ENCODE peak calls at places on chromosomes 3 and 15, in four cellular contexts. E, Z, X and T are unnamed samples.

GRCh38 chr3:53766706-53767105 is 79.5 kb downstream of the CHDH start:
- DNase-seq in E (no peak), Z (no peak), X (no peak), T (no peak)

GRCh38 chr15:50624616-50625168 is 61.9 kb downstream of the TRPM7 start:
- DNase-seq in E (no peak), Z (no peak), X (no peak), T (no peak)

GRCh38 chr3:51692980-51693395 is 13.9 kb upstream of the GRM2 start:
- DNase-seq in E (no peak), Z (no peak), X (no peak), T (no peak)

GRCh38 chr3:63872135-63872924 is 8.7 kb downstream of the ATXN7 start:
- DNase-seq in E (peak; percentile 92), Z (no peak), X (no peak), T (no peak)

GRCh38 chr15:24678485-24678884 is 2.9 kb downstream of the NPAP1 start:
- DNase-seq in E (no peak), Z (no peak), X (no peak), T (no peak)

GRCh38 chr15:37416103-37416502 is 315.8 kb upstream of the MEIS2 start:
- DNase-seq in E (no peak), Z (no peak), X (no peak), T (no peak)

GRCh38 chr3:29644956-29645661 is 364.2 kb downstream of the RBMS3 start:
- DNase-seq in E (no peak), Z (no peak), X (no peak), T (no peak)

GRCh38 chr15:68849477-68849876 is 28.8 kb upstream of the ANP32A start:
- DNase-seq in E (no peak), Z (no peak), X (no peak), T (no peak)

GRCh38 chr15:94723801-94724200 is 492.4 kb downstream of the MCTP2 start:
- DNase-seq in E (no peak), Z (no peak), X (no peak), T (no peak)

GRCh38 chr3:184361932-184362667 is 590 bp downstream of the POLR2H start:
- DNase-seq in E (peak; percentile 38), Z (peak; percentile 76), X (peak; percentile 92), T (peak; percentile 33)

GRCh38 chr3:33035596-33035995 is 61.4 kb downstream of the GLB1 start:
- DNase-seq in E (peak; percentile 70), Z (no peak), X (no peak), T (no peak)

GRCh38 chr15:53791616-53792015 is 32.2 kb upstream of the WDR72 start:
- DNase-seq in E (no peak), Z (no peak), X (no peak), T (no peak)

GRCh38 chr15:67520276-67520975 is 505 bp upstream of the C15orf61 start:
- DNase-seq in E (peak; percentile 7), Z (no peak), X (no peak), T (no peak)

GRCh38 chr3:49602877-49603411 is 48.7 kb downstream of the BSN start:
- DNase-seq in E (no peak), Z (no peak), X (no peak), T (peak; percentile 62)

GRCh38 chr3:4898454-4899313 is 80.6 kb upstream of the BHLHE40 start:
- DNase-seq in E (peak; percentile 9), Z (no peak), X (no peak), T (no peak)

GRCh38 chr15:79858469-79858868 is 38.3 kb downstream of the MTHFS start:
- DNase-seq in E (no peak), Z (no peak), X (no peak), T (no peak)

GRCh38 chr3:46984591-46985459 is 5.4 kb downstream of the NBEAL2 start:
- DNase-seq in E (no peak), Z (peak; percentile 8), X (peak; percentile 71), T (no peak)

GRCh38 chr3:132417695-132418520 is 606 bp downstream of the DNAJC13 start:
- DNase-seq in E (peak; percentile 58), Z (peak; percentile 65), X (no peak), T (peak; percentile 56)

GRCh38 chr15:51828621-51829359 is 663 bp upstream of the TMOD3 start:
- DNase-seq in E (peak; percentile 28), Z (no peak), X (no peak), T (no peak)

GRCh38 chr15:51830279-51830806 is 890 bp downstream of the TMOD3 start:
- DNase-seq in E (peak; percentile 51), Z (no peak), X (no peak), T (no peak)

GRCh38 chr15:51837784-51838183 is 8.3 kb downstream of the TMOD3 start:
- DNase-seq in E (peak; percentile 55), Z (no peak), X (no peak), T (no peak)

GRCh38 chr15:51829360-51830278 is at the start of gene TMOD3:
- DNase-seq in E (peak; percentile 87), Z (peak; percentile 95), X (peak; percentile 97), T (peak; percentile 86)

DNA sequence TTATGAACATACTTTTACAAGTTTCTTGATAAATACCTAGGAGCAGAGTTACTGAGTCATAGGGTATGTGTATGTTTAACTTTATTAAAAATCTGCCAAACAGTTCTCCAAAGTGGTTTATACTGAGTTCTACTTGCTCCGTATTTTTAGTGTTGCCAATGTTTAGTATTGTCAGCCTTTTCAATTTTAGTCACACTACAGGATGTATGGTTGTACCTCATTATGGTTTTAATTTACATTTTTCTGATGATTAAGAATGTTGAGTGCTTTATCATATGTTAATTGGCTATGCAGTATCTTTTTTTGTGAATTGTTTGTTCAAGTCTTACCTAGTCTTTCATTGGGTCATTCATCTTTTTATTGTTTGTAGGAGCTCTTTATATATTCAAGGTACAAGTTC is 4.3 kb downstream of the TMOD3 start:
- DNase-seq in E (peak; percentile 49), Z (no peak), X (no peak), T (no peak)
- H3K4me1 ChIP-seq in E (peaks cover 17% of the 10 kb centered on the region), Z (peaks cover 6% of the 10 kb centered on the region), X (peaks cover 63% of the 10 kb centered on the region), T (peaks cover 52% of the 10 kb centered on the region)

DNA sequence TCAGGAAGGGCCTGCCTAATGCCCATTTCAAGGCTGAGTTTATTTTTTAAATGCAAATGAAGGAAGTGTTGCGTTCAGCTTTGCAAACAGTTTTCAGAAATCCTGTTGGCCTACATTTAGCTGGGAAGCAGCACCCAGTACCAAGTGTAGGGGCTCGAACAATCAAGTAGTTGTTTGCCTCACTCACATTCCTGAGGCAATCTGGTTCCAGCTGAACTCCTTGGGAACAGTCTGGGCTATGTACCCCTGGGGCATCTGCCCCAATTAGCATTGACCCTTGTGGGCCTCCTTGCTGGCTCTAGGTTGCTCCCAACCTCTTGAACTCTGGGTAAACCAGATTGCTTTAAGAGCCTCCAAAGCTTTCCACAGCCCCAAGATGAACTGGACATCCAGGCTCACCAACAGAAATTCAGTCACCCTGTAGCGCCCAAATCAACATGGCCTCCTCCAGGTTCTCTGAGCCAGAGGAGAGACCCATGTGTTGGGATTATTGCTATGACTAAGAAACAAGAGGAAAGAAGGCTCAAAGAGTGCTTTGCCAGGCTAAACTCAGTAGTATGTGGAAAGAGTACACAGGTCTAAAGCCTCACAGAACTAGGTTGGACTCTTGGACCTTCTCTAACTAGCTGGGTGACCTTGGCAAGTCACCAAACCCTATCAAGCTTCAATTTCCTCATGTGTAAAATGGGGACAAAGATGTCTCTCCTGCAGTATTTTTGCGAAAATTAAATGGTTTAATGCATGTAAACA is 532.7 kb downstream of the SOX2 start:
- DNase-seq in E (no peak), Z (no peak), X (no peak), T (no peak)
- H3K27ac ChIP-seq in E (no peak overlapping the region), Z (no peak overlapping the region), X (no peak overlapping the region), T (no peak overlapping the region)

DNA sequence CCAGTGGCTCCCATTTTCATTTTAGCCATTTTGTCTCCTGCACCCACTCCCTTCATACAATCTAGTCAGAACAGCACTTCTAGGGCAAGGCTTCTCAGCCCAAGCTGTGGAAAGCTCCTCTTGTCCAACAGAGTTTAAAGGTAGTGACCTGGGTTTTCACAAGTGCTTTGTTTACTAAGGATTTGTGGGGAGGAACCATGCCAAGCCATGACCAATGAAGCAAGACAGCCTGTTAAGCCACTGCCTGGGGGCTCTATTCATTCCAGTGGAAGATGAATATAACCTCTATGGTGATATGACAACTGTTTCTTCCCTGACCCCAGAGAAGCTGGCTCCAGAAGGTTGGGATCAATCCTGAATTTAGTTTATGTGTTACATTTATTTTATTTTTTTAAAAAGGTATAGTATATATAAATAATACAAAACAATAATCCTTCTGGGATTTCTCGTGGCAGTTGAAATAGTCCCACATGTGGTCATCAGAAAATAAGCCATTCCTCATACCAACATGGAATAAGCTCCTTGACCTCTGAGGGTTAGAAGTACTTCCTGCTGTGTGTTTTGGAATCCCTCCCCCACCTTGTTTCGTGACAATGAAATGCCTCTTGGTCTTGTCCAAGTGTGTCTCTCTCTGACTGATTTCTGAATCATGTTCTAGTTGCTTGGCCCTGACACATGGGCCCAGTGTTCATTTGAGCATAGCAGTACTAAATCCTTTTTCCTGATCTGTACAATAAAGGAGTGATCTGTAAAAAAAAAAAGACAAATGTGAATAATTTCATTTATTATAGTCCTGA is 13.3 kb upstream of the THUMPD3 start:
- DNase-seq in E (peak; percentile 92), Z (no peak), X (no peak), T (no peak)
- H3K4me1 ChIP-seq in E (peaks cover 13% of the 10 kb centered on the region), Z (no peaks in the 10 kb centered on the region), X (peaks cover 7% of the 10 kb centered on the region), T (no peaks in the 10 kb centered on the region)

DNA sequence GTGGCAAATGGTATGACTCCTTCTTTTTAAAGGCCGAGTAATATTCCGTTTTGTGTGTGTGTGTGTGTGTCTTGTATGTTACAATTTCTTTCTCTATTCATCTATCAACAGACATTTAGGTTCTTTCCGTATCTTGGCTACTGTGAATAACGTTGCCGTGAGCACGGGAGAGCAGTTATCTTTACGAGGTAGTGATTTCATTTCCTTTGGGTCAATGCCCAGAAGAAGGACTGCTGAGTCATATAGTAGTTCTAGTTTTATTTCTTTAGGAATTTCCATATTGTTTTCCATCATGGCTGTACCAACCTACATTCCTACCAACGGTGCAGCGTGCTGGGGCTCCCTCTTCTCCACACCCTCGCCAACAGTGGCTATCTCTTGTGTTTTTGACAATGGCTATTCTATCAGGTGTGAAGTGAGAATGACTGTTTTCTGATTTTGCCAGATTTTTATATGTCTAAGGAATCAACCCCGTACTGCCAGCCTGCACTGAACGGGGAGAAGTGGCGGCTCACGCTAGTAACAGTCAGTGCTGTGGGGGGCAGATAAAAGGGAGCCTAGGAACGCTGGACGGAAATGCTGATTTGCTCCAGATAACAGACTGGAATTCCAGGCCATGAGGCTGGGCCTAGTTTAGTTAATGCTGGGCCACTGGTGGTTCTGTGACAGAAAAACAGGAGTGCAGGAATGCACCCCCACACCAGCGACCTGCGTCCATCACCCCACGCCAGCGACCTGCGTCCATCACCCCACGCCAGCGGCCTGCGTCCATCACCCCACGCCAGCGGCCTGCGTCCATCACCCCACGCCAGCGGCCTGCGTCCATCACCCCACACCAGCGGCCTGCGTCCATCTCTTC is 168.1 kb downstream of the XXYLT1 start:
- DNase-seq in E (peak; percentile 98), Z (peak; percentile 33), X (peak; percentile 56), T (no peak)
- H3K27ac ChIP-seq in E (peak overlapping the region; percentile 96), Z (peak overlapping the region; percentile 79), X (peak overlapping the region; percentile 83), T (no peak overlapping the region)

GRCh38 chr3:25349828-25350227 is 78.2 kb upstream of the RARB start:
- DNase-seq in E (no peak), Z (no peak), X (no peak), T (no peak)
- H3K4me1 ChIP-seq in E (no peaks in the 10 kb centered on the region), Z (no peaks in the 10 kb centered on the region), X (no peaks in the 10 kb centered on the region), T (no peaks in the 10 kb centered on the region)